ENCODE peak calls at places on chromosome 14, in five cellular contexts. L is aorta; O is pancreas; Q is neuronal stem cell; V is CD4-positive, CD25-positive, alpha-beta regulatory T cell. M is an unnamed sample.
A peak's percentile ranks its signal among the peaks of the same experiment; 100 is the strongest.

GRCh38 chr14:66247662-66248061 is 238.5 kb upstream of the CCDC196 start:
- DNase-seq in Q (no peak), O (no peak), V (no peak), L (no peak), M (no peak)

GRCh38 chr14:73465833-73466532 is 7.6 kb upstream of the NUMB start:
- DNase-seq in O (no peak), Q (no peak), L (no peak), V (no peak), M (no peak)

GRCh38 chr14:98689936-98690335 is 582.1 kb downstream of the BCL11B start:
- DNase-seq in Q (no peak), O (no peak), L (no peak), V (no peak), M (no peak)

GRCh38 chr14:39628087-39628486 is 195.9 kb upstream of the FBXO33 start:
- DNase-seq in L (no peak), V (no peak), Q (no peak), O (no peak), M (no peak)

GRCh38 chr14:35042632-35043031 is 3.4 kb upstream of the FAM177A1 start:
- DNase-seq in O (no peak), Q (no peak), L (no peak), V (no peak), M (no peak)

GRCh38 chr14:47919334-47919846 is 244.0 kb upstream of the MDGA2 start:
- DNase-seq in V (no peak), L (no peak), O (peak; percentile 34), Q (no peak), M (no peak)

GRCh38 chr14:72638021-72638420 is 255.9 kb downstream of the DPF3 start:
- DNase-seq in L (no peak), O (no peak), Q (no peak), V (no peak), M (no peak)

GRCh38 chr14:102905116-102906108 is 17.1 kb upstream of the AMN start:
- DNase-seq in O (no peak), L (peak; percentile 68), Q (no peak), V (no peak), M (peak; percentile 33)

GRCh38 chr14:71138236-71139057 is 231.2 kb downstream of the PCNX1 start:
- DNase-seq in O (no peak), Q (no peak), L (no peak), V (no peak), M (no peak)

GRCh38 chr14:24066490-24067132 is 4.8 kb upstream of the CPNE6 start:
- DNase-seq in O (peak; percentile 17), L (peak; percentile 55), Q (no peak), V (no peak), M (no peak)

GRCh38 chr14:105845725-105846309 is 319.4 kb downstream of the TMEM121 start:
- DNase-seq in V (no peak), L (peak; percentile 51), O (no peak), Q (no peak), M (no peak)

GRCh38 chr14:98633380-98633779 is 638.6 kb downstream of the BCL11B start:
- DNase-seq in V (no peak), L (no peak), O (no peak), Q (no peak), M (no peak)

GRCh38 chr14:32078030-32078793 is 1.1 kb downstream of the ARHGAP5 start:
- DNase-seq in Q (no peak), L (no peak), O (no peak), V (peak; percentile 72), M (peak; percentile 27)

GRCh38 chr14:33879684-33880286 is 71.1 kb downstream of the EGLN3 start:
- DNase-seq in L (no peak), V (no peak), Q (no peak), O (no peak), M (no peak)

GRCh38 chr14:24269910-24270536 is 1.4 kb downstream of the RABGGTA start:
- DNase-seq in V (no peak), L (no peak), Q (no peak), O (peak; percentile 69), M (no peak)

GRCh38 chr14:54857830-54858269 is 44.8 kb downstream of the GCH1 start:
- DNase-seq in L (no peak), Q (no peak), O (no peak), V (no peak), M (no peak)
- H3K4me3 ChIP-seq in L (no peak overlapping the region), Q (no peak overlapping the region), O (no peak overlapping the region), V (no peak overlapping the region), M (no peak overlapping the region)

DNA sequence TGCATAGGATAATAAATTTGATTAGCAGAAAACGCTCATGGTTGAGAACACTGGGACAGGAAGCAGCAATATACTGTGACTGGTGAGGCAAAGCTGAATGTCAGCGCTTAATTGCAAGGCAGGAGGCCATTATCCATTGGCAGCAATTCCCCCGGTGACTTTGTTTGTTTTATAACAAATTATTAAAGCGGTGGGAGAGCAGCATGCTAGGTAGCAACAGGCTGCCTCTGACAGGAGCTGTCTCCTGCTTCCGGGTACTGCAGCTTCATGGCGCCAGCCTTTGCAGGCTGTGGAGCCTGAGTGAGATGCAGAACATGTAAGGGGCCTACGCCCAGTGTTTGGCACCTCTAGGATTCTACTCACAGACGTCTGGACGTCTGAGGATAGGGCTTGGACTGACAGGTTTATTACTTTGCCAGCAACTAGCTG is 82.2 kb upstream of the SSTR1 start:
- DNase-seq in O (no peak), L (no peak), Q (no peak), V (no peak), M (no peak)
- H3K27me3 ChIP-seq in O (no peaks in the 10 kb centered on the region), L (no peaks in the 10 kb centered on the region), Q (no peaks in the 10 kb centered on the region), V (no peaks in the 10 kb centered on the region), M (no peaks in the 10 kb centered on the region)

GRCh38 chr14:45211295-45211694 is 41.7 kb downstream of the MIS18BP1 start:
- DNase-seq in O (no peak), V (no peak), Q (no peak), L (no peak), M (no peak)
- H3K36me3 ChIP-seq in O (no peaks in the 10 kb centered on the region), V (peaks cover 35% of the 10 kb centered on the region), Q (peaks cover 98% of the 10 kb centered on the region), L (peaks cover 2% of the 10 kb centered on the region), M (peaks cover 7% of the 10 kb centered on the region)

GRCh38 chr14:100587763-100588411 is 670 bp upstream of the BEGAIN start:
- DNase-seq in Q (no peak), O (peak; percentile 58), V (no peak), L (peak; percentile 61), M (no peak)
- H3K4me3 ChIP-seq in Q (no peak overlapping the region), O (peak overlapping the region; percentile 56), V (no peak overlapping the region), L (no peak overlapping the region), M (peak overlapping the region; percentile 11)

GRCh38 chr14:69487771-69488170 is 3.2 kb downstream of the PLEKHD1 start:
- DNase-seq in Q (no peak), L (no peak), V (no peak), O (no peak), M (no peak)
- H3K27me3 ChIP-seq in Q (peaks cover 19% of the 10 kb centered on the region), L (no peaks in the 10 kb centered on the region), V (peaks cover 8% of the 10 kb centered on the region), O (peaks cover 11% of the 10 kb centered on the region), M (peaks cover 38% of the 10 kb centered on the region)